ENCODE peak calls at places on chromosome 22, in nine cellular contexts. P is MCF 10A, A is right atrium auricular region, E is AG09309, K is RWPE1, S is GM13976, N is cardiac fibroblast, D is fibroblast of mammary gland, M is Peyer's patch. L is an unnamed sample.
A peak's percentile ranks its signal among the peaks of the same experiment; 100 is the strongest.

GRCh38 chr22:42937164-42937854 is 77.6 kb downstream of the PACSIN2 start:
- DNase-seq in P (peak; percentile 87), N (peak; percentile 66), E (peak; percentile 51), A (no peak), S (peak; percentile 68), M (peak; percentile 68), D (peak; percentile 85), K (peak; percentile 65), L (peak; percentile 43)

GRCh38 chr22:42299586-42300285 is 29.3 kb upstream of the TCF20 start:
- DNase-seq in M (peak; percentile 71), D (no peak), A (no peak), K (no peak), S (no peak), E (no peak), P (no peak), N (no peak), L (no peak)

GRCh38 chr22:21446827-21447690 is 20.1 kb upstream of the TMEM191C start:
- DNase-seq in K (no peak), N (no peak), M (no peak), S (no peak), D (no peak), P (no peak), A (peak; percentile 42), E (no peak), L (no peak)

GRCh38 chr22:32623943-32624342 is 149.3 kb downstream of the FBXO7 start:
- DNase-seq in A (peak; percentile 92), N (peak; percentile 91), M (no peak), K (no peak), P (peak; percentile 70), S (no peak), E (peak; percentile 74), D (peak; percentile 91), L (no peak)

GRCh38 chr22:22397292-22397870 is 111.2 kb downstream of the ZNF280B start:
- DNase-seq in N (peak; percentile 56), P (peak; percentile 50), E (no peak), A (no peak), M (no peak), K (no peak), S (no peak), D (peak; percentile 55), L (no peak)

GRCh38 chr22:40878937-40879336 is 17.0 kb upstream of the DNAJB7 start:
- DNase-seq in D (no peak), S (no peak), K (no peak), A (no peak), E (no peak), N (no peak), M (no peak), P (no peak), L (no peak)

GRCh38 chr22:48761546-48761945 is 1066.1 kb downstream of the BRD1 start:
- DNase-seq in S (no peak), N (no peak), K (no peak), P (no peak), E (no peak), M (peak; percentile 14), A (peak; percentile 50), D (no peak), L (no peak)

GRCh38 chr22:30675436-30675835 is 7.8 kb upstream of the DUSP18 start:
- DNase-seq in P (no peak), E (no peak), K (no peak), A (no peak), N (no peak), S (no peak), M (no peak), D (no peak), L (no peak)

GRCh38 chr22:31625661-31626426 is 36.2 kb downstream of the PISD start:
- DNase-seq in D (peak; percentile 50), N (peak; percentile 52), S (no peak), E (no peak), K (no peak), M (no peak), P (no peak), A (no peak), L (no peak)

GRCh38 chr22:42800731-42801536 is 56.1 kb downstream of the ARFGAP3 start:
- DNase-seq in M (no peak), K (no peak), D (no peak), E (no peak), S (no peak), P (no peak), N (no peak), A (no peak), L (no peak)

GRCh38 chr22:19779685-19780268 is 19.2 kb downstream of the TBX1 start:
- DNase-seq in S (no peak), D (no peak), A (no peak), M (no peak), N (no peak), K (no peak), E (no peak), P (no peak), L (no peak)

GRCh38 chr22:23685205-23685784 is 5.5 kb upstream of the RGL4 start:
- DNase-seq in D (peak; percentile 47), N (peak; percentile 15), A (no peak), P (peak; percentile 43), S (no peak), E (no peak), K (peak; percentile 9), M (no peak), L (no peak)

GRCh38 chr22:41911292-41911611 is 3.6 kb downstream of the SHISA8 start:
- DNase-seq in D (no peak), N (no peak), A (no peak), K (no peak), P (no peak), M (no peak), S (no peak), E (no peak), L (no peak)

GRCh38 chr22:29093501-29093921 is 20.7 kb downstream of the KREMEN1 start:
- DNase-seq in E (no peak), P (no peak), D (peak; percentile 90), A (no peak), M (no peak), N (peak; percentile 46), K (no peak), S (no peak), L (no peak)

GRCh38 chr22:31229402-31230140 is 17.5 kb downstream of the LIMK2 start:
- DNase-seq in A (peak; percentile 68), M (peak; percentile 43), D (peak; percentile 65), E (no peak), K (no peak), S (no peak), P (no peak), N (peak; percentile 65), L (no peak)

GRCh38 chr22:27152033-27152432 is 494.6 kb downstream of the MIAT start:
- DNase-seq in K (no peak), A (no peak), P (no peak), N (no peak), S (no peak), M (no peak), E (no peak), D (no peak), L (no peak)

GRCh38 chr22:27152883-27153282 is 495.5 kb downstream of the MIAT start:
- DNase-seq in S (no peak), D (no peak), N (no peak), K (no peak), E (no peak), P (no peak), A (no peak), M (no peak), L (no peak)

GRCh38 chr22:27149886-27150529 is 492.6 kb downstream of the MIAT start:
- DNase-seq in P (no peak), M (no peak), D (peak; percentile 3), K (no peak), N (peak; percentile 30), A (no peak), E (peak; percentile 3), S (no peak), L (no peak)

GRCh38 chr22:27150530-27150909 is 493.1 kb downstream of the MIAT start:
- DNase-seq in P (no peak), M (no peak), N (no peak), E (peak; percentile 14), A (no peak), D (no peak), K (no peak), S (no peak), L (no peak)

GRCh38 chr22:27151407-27151806 is 494.0 kb downstream of the MIAT start:
- DNase-seq in D (no peak), S (no peak), N (no peak), E (no peak), A (no peak), M (no peak), P (no peak), K (no peak), L (no peak)
- TF ChIP-seq CTCF in D (no peak), S (no peak), N (peak; percentile 11), E (no peak), A (no peak), M (no peak), P (peak; percentile 5), K (no peak), L (no peak)

GRCh38 chr22:46994983-46995382 is 232.5 kb downstream of the TBC1D22A start:
- DNase-seq in K (no peak), M (no peak), S (no peak), A (no peak), N (no peak), E (no peak), D (no peak), P (no peak), L (no peak)

GRCh38 chr22:46997311-46997970 is 235.0 kb downstream of the TBC1D22A start:
- DNase-seq in D (no peak), S (no peak), P (no peak), M (no peak), K (no peak), A (no peak), E (no peak), N (no peak), L (no peak)

GRCh38 chr22:46995501-46996360 is 233.3 kb downstream of the TBC1D22A start:
- DNase-seq in E (no peak), N (no peak), M (no peak), P (no peak), D (no peak), S (no peak), K (no peak), A (no peak), L (no peak)

GRCh38 chr22:46998346-46998745 is 235.9 kb downstream of the TBC1D22A start:
- DNase-seq in D (no peak), P (no peak), N (no peak), K (no peak), M (no peak), E (no peak), S (no peak), A (no peak), L (no peak)

GRCh38 chr22:46996595-46997310 is 234.3 kb downstream of the TBC1D22A start:
- DNase-seq in M (no peak), P (peak; percentile 8), A (no peak), K (no peak), S (no peak), D (no peak), N (no peak), E (no peak), L (no peak)
- TF ChIP-seq CTCF in M (no peak), P (peak; percentile 5), A (no peak), K (no peak), S (peak; percentile 15), D (peak; percentile 19), N (peak; percentile 28), E (peak; percentile 30), L (no peak)

GRCh38 chr22:43976861-43977795 is 21.9 kb downstream of the SAMM50 start:
- DNase-seq in E (no peak), D (no peak), M (no peak), P (no peak), K (no peak), N (no peak), S (no peak), A (no peak), L (no peak)
- TF ChIP-seq CTCF in E (no peak), D (no peak), M (no peak), P (no peak), K (no peak), N (no peak), S (no peak), A (no peak), L (no peak)

GRCh38 chr22:26377170-26377825 is 51.8 kb upstream of the ASPHD2 start:
- DNase-seq in A (no peak), D (no peak), K (no peak), N (peak; percentile 12), M (no peak), P (no peak), S (no peak), E (no peak), L (no peak)
- TF ChIP-seq CTCF in A (no peak), D (no peak), K (no peak), N (no peak), M (no peak), P (no peak), S (peak; percentile 7), E (peak; percentile 14), L (no peak)

L was measured in activated B cell treated with CpG ODN at 0.5 μM for 24 hours.